ENCODE peak calls at places on chromosome X, in four cellular contexts. One of them, this sample, is unnamed.

GRCh38 chrX:96929036-96929435 is 45.3 kb downstream of the RPA4 start:
- DNase-seq in SK-N-SH: no peak
- DNase-seq in neuronal stem cell: no peak
- DNase-seq in MM.1S: no peak
- DNase-seq in this sample: no peak

GRCh38 chrX:10979956-10980355 is 131.2 kb upstream of the HCCS start:
- DNase-seq in SK-N-SH: no peak
- DNase-seq in neuronal stem cell: no peak
- DNase-seq in MM.1S: no peak
- DNase-seq in this sample: no peak

GRCh38 chrX:129006491-129006890 is 516.8 kb downstream of the SMARCA1 start:
- DNase-seq in SK-N-SH: no peak
- DNase-seq in neuronal stem cell: no peak
- DNase-seq in MM.1S: no peak
- DNase-seq in this sample: no peak

GRCh38 chrX:108123591-108124366 is 32.2 kb downstream of the ATG4A start:
- DNase-seq in SK-N-SH: no peak
- DNase-seq in neuronal stem cell: no peak
- DNase-seq in MM.1S: no peak
- DNase-seq in this sample: no peak

GRCh38 chrX:25968920-25969319 is 169.2 kb upstream of the MAGEB18 start:
- DNase-seq in SK-N-SH: peak; percentile 35
- DNase-seq in neuronal stem cell: peak; percentile 17
- DNase-seq in MM.1S: peak; percentile 10
- DNase-seq in this sample: peak; percentile 76

GRCh38 chrX:1521459-1521956 is 15.5 kb downstream of the P2RY8 start:
- DNase-seq in SK-N-SH: no peak
- DNase-seq in neuronal stem cell: no peak
- DNase-seq in MM.1S: peak; percentile 89
- DNase-seq in this sample: peak; percentile 76

GRCh38 chrX:64202808-64203320 is 2.6 kb downstream of the AMER1 start:
- DNase-seq in SK-N-SH: no peak
- DNase-seq in neuronal stem cell: no peak
- DNase-seq in MM.1S: no peak
- DNase-seq in this sample: no peak

GRCh38 chrX:2848806-2849420 is 20.2 kb downstream of the GYG2 start:
- DNase-seq in SK-N-SH: no peak
- DNase-seq in neuronal stem cell: no peak
- DNase-seq in MM.1S: no peak
- DNase-seq in this sample: peak; percentile 11

GRCh38 chrX:2691543-2692220 is 587 bp downstream of the CD99 start:
- DNase-seq in SK-N-SH: no peak
- DNase-seq in neuronal stem cell: no peak
- DNase-seq in MM.1S: no peak
- DNase-seq in this sample: peak; percentile 39

GRCh38 chrX:142251202-142251601 is 46.1 kb upstream of the MAGEC2 start:
- DNase-seq in SK-N-SH: no peak
- DNase-seq in neuronal stem cell: no peak
- DNase-seq in MM.1S: no peak
- DNase-seq in this sample: no peak

GRCh38 chrX:17376381-17377046 is 1.5 kb downstream of the NHS start:
- DNase-seq in SK-N-SH: no peak
- DNase-seq in neuronal stem cell: peak; percentile 2
- DNase-seq in MM.1S: no peak
- DNase-seq in this sample: peak; percentile 15

GRCh38 chrX:149286940-149287349 is 218.2 kb downstream of the IDS start:
- DNase-seq in SK-N-SH: peak; percentile 33
- DNase-seq in neuronal stem cell: peak; percentile 42
- DNase-seq in MM.1S: peak; percentile 52
- DNase-seq in this sample: peak; percentile 52

GRCh38 chrX:1224954-1225353 is 12.5 kb upstream of the CRLF2 start:
- DNase-seq in SK-N-SH: no peak
- DNase-seq in neuronal stem cell: no peak
- DNase-seq in MM.1S: peak; percentile 61
- DNase-seq in this sample: peak; percentile 45

GRCh38 chrX:36431819-36432218 is 512.3 kb downstream of the CFAP47 start:
- DNase-seq in SK-N-SH: no peak
- DNase-seq in neuronal stem cell: no peak
- DNase-seq in MM.1S: no peak
- DNase-seq in this sample: no peak

GRCh38 chrX:65643046-65643785 is 24.2 kb upstream of the MSN start:
- DNase-seq in SK-N-SH: no peak
- DNase-seq in neuronal stem cell: no peak
- DNase-seq in MM.1S: no peak
- DNase-seq in this sample: no peak

GRCh38 chrX:13377537-13377936 is 57.7 kb upstream of the ATXN3L start:
- DNase-seq in SK-N-SH: peak; percentile 61
- DNase-seq in neuronal stem cell: no peak
- DNase-seq in MM.1S: no peak
- DNase-seq in this sample: no peak
- H2AFZ ChIP-seq in SK-N-SH: peak overlapping the region; percentile 52
- H2AFZ ChIP-seq in neuronal stem cell: no peak overlapping the region
- H2AFZ ChIP-seq in MM.1S: no peak overlapping the region
- H2AFZ ChIP-seq in this sample: no peak overlapping the region

GRCh38 chrX:134752558-134752957 is 94.3 kb upstream of the PLAC1 start:
- DNase-seq in SK-N-SH: no peak
- DNase-seq in neuronal stem cell: no peak
- DNase-seq in MM.1S: no peak
- DNase-seq in this sample: no peak
- H3K27ac ChIP-seq in SK-N-SH: peak overlapping the region; percentile 42
- H3K27ac ChIP-seq in neuronal stem cell: no peak overlapping the region
- H3K27ac ChIP-seq in MM.1S: no peak overlapping the region
- H3K27ac ChIP-seq in this sample: no peak overlapping the region

GRCh38 chrX:8272846-8273245 is 101.8 kb upstream of the VCX2 start:
- DNase-seq in SK-N-SH: no peak
- DNase-seq in neuronal stem cell: no peak
- DNase-seq in MM.1S: no peak
- DNase-seq in this sample: no peak

GRCh38 chrX:8279323-8279722 is 108.3 kb upstream of the VCX2 start:
- DNase-seq in SK-N-SH: no peak
- DNase-seq in neuronal stem cell: no peak
- DNase-seq in MM.1S: no peak
- DNase-seq in this sample: no peak

GRCh38 chrX:8274166-8274565 is 103.1 kb upstream of the VCX2 start:
- DNase-seq in SK-N-SH: no peak
- DNase-seq in neuronal stem cell: no peak
- DNase-seq in MM.1S: no peak
- DNase-seq in this sample: no peak

GRCh38 chrX:8273451-8273894 is 102.4 kb upstream of the VCX2 start:
- DNase-seq in SK-N-SH: no peak
- DNase-seq in neuronal stem cell: no peak
- DNase-seq in MM.1S: no peak
- DNase-seq in this sample: no peak
- H2AFZ ChIP-seq in SK-N-SH: no peak overlapping the region
- H2AFZ ChIP-seq in neuronal stem cell: no peak overlapping the region
- H2AFZ ChIP-seq in MM.1S: no peak overlapping the region
- H2AFZ ChIP-seq in this sample: no peak overlapping the region

GRCh38 chrX:140725500-140725899 is 15.9 kb downstream of the LINC00632 start:
- DNase-seq in SK-N-SH: no peak
- DNase-seq in neuronal stem cell: no peak
- DNase-seq in MM.1S: no peak
- DNase-seq in this sample: no peak

GRCh38 chrX:140724337-140725105 is 15.0 kb downstream of the LINC00632 start:
- DNase-seq in SK-N-SH: no peak
- DNase-seq in neuronal stem cell: no peak
- DNase-seq in MM.1S: no peak
- DNase-seq in this sample: no peak

DNA sequence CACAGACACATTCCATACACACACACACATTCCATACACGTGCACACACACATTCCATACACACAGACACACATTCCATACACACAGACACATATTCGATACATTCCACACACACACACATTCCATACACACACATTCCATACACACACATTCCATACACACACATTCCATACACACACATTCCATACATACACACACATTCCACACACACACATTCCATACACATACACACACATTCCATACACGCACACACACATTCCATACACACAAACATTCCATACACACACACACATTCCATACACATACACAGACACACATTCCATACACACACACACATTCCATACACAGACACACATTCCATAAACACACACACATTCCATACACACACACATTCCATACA is 13.7 kb downstream of the LINC00632 start:
- DNase-seq in SK-N-SH: no peak
- DNase-seq in neuronal stem cell: no peak
- DNase-seq in MM.1S: no peak
- DNase-seq in this sample: no peak
- H3K27ac ChIP-seq in SK-N-SH: no peak overlapping the region
- H3K27ac ChIP-seq in neuronal stem cell: no peak overlapping the region
- H3K27ac ChIP-seq in MM.1S: no peak overlapping the region
- H3K27ac ChIP-seq in this sample: no peak overlapping the region

GRCh38 chrX:38236901-38237615 is 16.4 kb upstream of the SRPX start:
- DNase-seq in SK-N-SH: no peak
- DNase-seq in neuronal stem cell: no peak
- DNase-seq in MM.1S: no peak
- DNase-seq in this sample: no peak
- H2AFZ ChIP-seq in SK-N-SH: no peak overlapping the region
- H2AFZ ChIP-seq in neuronal stem cell: no peak overlapping the region
- H2AFZ ChIP-seq in MM.1S: no peak overlapping the region
- H2AFZ ChIP-seq in this sample: no peak overlapping the region

GRCh38 chrX:136146614-136147319 is 566 bp upstream of the FHL1 start:
- DNase-seq in SK-N-SH: no peak
- DNase-seq in neuronal stem cell: no peak
- DNase-seq in MM.1S: peak; percentile 47
- DNase-seq in this sample: peak; percentile 33
- H3K27ac ChIP-seq in SK-N-SH: no peak overlapping the region
- H3K27ac ChIP-seq in neuronal stem cell: no peak overlapping the region
- H3K27ac ChIP-seq in MM.1S: peak overlapping the region; percentile 1
- H3K27ac ChIP-seq in this sample: no peak overlapping the region

DNA sequence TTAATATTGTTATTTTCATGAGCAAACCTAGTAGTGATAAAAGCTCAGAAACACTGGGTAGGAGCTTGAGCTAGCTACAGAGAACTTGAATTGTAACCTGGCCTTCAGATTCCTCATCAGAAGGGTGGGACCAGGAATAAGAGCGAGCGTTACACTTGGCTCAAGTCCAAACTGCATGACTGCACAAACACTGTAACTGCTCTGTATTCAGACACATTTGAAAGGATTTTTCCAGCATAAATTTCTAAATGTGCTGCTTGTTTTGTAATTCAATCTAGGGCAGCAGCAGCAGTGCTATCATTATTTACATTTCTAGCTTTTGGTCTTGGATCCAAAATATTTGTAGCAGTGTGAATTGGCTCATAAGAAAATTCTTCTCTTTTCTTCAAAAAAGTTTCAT is 133.0 kb upstream of the TMLHE start:
- DNase-seq in SK-N-SH: no peak
- DNase-seq in neuronal stem cell: no peak
- DNase-seq in MM.1S: no peak
- DNase-seq in this sample: no peak
- H2AFZ ChIP-seq in SK-N-SH: no peak overlapping the region
- H2AFZ ChIP-seq in neuronal stem cell: no peak overlapping the region
- H2AFZ ChIP-seq in MM.1S: no peak overlapping the region
- H2AFZ ChIP-seq in this sample: no peak overlapping the region

GRCh38 chrX:85243761-85244410 is at the start of the genes SATL1 and ZNF711:
- DNase-seq in SK-N-SH: peak; percentile 87
- DNase-seq in neuronal stem cell: peak; percentile 73
- DNase-seq in MM.1S: peak; percentile 12
- DNase-seq in this sample: peak; percentile 84
- H3K27ac ChIP-seq in SK-N-SH: peak within 1 kb of the TSS; percentile 47
- H3K27ac ChIP-seq in neuronal stem cell: peak within 1 kb of the TSS; percentile 39
- H3K27ac ChIP-seq in MM.1S: no peak within 1 kb of the TSS
- H3K27ac ChIP-seq in this sample: peak within 1 kb of the TSS; percentile 84

GRCh38 chrX:147898951-147899350 is 12.8 kb upstream of the FMR1 start:
- DNase-seq in SK-N-SH: no peak
- DNase-seq in neuronal stem cell: no peak
- DNase-seq in MM.1S: no peak
- DNase-seq in this sample: no peak

GRCh38 chrX:147899715-147900114 is 12.0 kb upstream of the FMR1 start:
- DNase-seq in SK-N-SH: no peak
- DNase-seq in neuronal stem cell: no peak
- DNase-seq in MM.1S: no peak
- DNase-seq in this sample: no peak

GRCh38 chrX:147902270-147902669 is 9.4 kb upstream of the FMR1 start:
- DNase-seq in SK-N-SH: no peak
- DNase-seq in neuronal stem cell: no peak
- DNase-seq in MM.1S: no peak
- DNase-seq in this sample: no peak

GRCh38 chrX:147900349-147900748 is 11.4 kb upstream of the FMR1 start:
- DNase-seq in SK-N-SH: no peak
- DNase-seq in neuronal stem cell: no peak
- DNase-seq in MM.1S: no peak
- DNase-seq in this sample: peak; percentile 49

GRCh38 chrX:147901476-147902126 is 10.1 kb upstream of the FMR1 start:
- DNase-seq in SK-N-SH: no peak
- DNase-seq in neuronal stem cell: no peak
- DNase-seq in MM.1S: no peak
- DNase-seq in this sample: no peak
- H2AFZ ChIP-seq in SK-N-SH: no peak overlapping the region
- H2AFZ ChIP-seq in neuronal stem cell: no peak overlapping the region
- H2AFZ ChIP-seq in MM.1S: no peak overlapping the region
- H2AFZ ChIP-seq in this sample: no peak overlapping the region

DNA sequence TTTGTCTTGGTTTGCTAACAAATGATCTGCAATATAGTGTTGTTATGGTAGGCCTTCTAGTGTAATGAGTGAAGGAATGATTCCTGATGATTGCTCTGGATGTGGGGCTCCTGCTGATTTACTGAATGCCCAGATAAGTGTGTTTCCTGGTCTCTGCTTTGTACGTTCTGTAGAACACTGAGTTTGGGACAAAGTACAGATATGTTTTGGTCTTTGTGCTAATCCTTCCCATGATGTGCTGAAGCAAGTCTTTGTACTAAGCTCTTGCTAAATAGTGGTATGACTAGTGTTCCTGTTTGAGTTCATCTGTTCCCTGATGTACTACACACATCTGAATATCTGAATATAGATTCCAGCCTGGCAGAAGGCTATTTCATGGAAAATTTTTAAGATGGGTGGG is 36.9 kb upstream of the XIAP start:
- DNase-seq in SK-N-SH: no peak
- DNase-seq in neuronal stem cell: no peak
- DNase-seq in MM.1S: no peak
- DNase-seq in this sample: no peak
- H3K27ac ChIP-seq in SK-N-SH: no peak overlapping the region
- H3K27ac ChIP-seq in neuronal stem cell: no peak overlapping the region
- H3K27ac ChIP-seq in MM.1S: no peak overlapping the region
- H3K27ac ChIP-seq in this sample: no peak overlapping the region

This sample was measured in GM23338.